ENCODE peak calls at places on chromosome 13, in seven cellular contexts. L is IMR-90, W is Peyer's patch, G is hypothalamus, O is NCI-H748 treated with DMSO at 0.1 percent for 48 hours, D is EL, C is T follicular helper cell. R is an unnamed sample.

GRCh38 chr13:73938375-73939070 is 195.7 kb downstream of the KLF12 start:
- DNase-seq in D (peak; percentile 90), L (peak; percentile 94), O (no peak), C (no peak), G (no peak), W (no peak), R (no peak)

GRCh38 chr13:109787135-109787954 is 962 bp upstream of the IRS2 start:
- DNase-seq in G (no peak), D (peak; percentile 64), O (peak; percentile 44), W (peak; percentile 62), L (peak; percentile 33), C (no peak), R (peak; percentile 17)

GRCh38 chr13:114115191-114115671 is 17.2 kb downstream of the RASA3 start:
- DNase-seq in G (no peak), W (peak; percentile 78), O (no peak), C (no peak), L (peak; percentile 94), D (peak; percentile 91), R (no peak)

GRCh38 chr13:93698016-93698613 is 471.5 kb downstream of the GPC6 start:
- DNase-seq in O (no peak), C (no peak), G (no peak), L (no peak), D (no peak), W (no peak), R (no peak)

GRCh38 chr13:109655611-109656010 is 130.8 kb downstream of the IRS2 start:
- DNase-seq in W (no peak), G (no peak), O (no peak), L (no peak), D (no peak), C (no peak), R (no peak)

GRCh38 chr13:39417131-39417530 is 185.9 kb downstream of the LHFPL6 start:
- DNase-seq in C (no peak), D (peak; percentile 18), W (no peak), O (no peak), L (no peak), G (no peak), R (no peak)

GRCh38 chr13:82898625-82899024 is 983.6 kb downstream of the SLITRK1 start:
- DNase-seq in G (no peak), W (no peak), O (no peak), D (no peak), L (no peak), C (no peak), R (no peak)

GRCh38 chr13:52879950-52880650 is 31.7 kb upstream of the PCDH8 start:
- DNase-seq in L (no peak), O (peak; percentile 46), D (no peak), C (no peak), W (no peak), G (no peak), R (no peak)

GRCh38 chr13:109500146-109500773 is 286.1 kb downstream of the IRS2 start:
- DNase-seq in D (no peak), G (no peak), L (peak; percentile 11), O (no peak), W (no peak), C (no peak), R (no peak)

GRCh38 chr13:102798653-102799543 is at the start of the genes BIVM and POGLUT2:
- DNase-seq in W (peak; percentile 92), C (peak; percentile 69), D (peak; percentile 92), O (peak; percentile 71), G (peak; percentile 76), L (peak; percentile 91), R (peak; percentile 69)

R was measured in effector memory CD4-positive, alpha-beta T cell.